ENCODE peak calls at places on chromosomes 11 and 22, in seven cellular contexts. B, U, J, M, X, F and S are unnamed samples.
A peak's percentile ranks its signal among the peaks of the same experiment; 100 is the strongest.

GRCh38 chr11:103961010-103961409 is 75.4 kb upstream of the DDI1 start:
- DNase-seq in B (no peak), M (no peak), J (no peak), U (peak; percentile 19), F (peak; percentile 32), X (no peak), S (no peak)

GRCh38 chr11:63888170-63889086 is 28.5 kb downstream of the RCOR2 start:
- DNase-seq in U (no peak), M (peak; percentile 29), J (peak; percentile 85), B (peak; percentile 77), X (no peak), F (peak; percentile 79), S (no peak)

GRCh38 chr22:38262051-38262795 is 10.6 kb downstream of the TMEM184B start:
- DNase-seq in F (no peak), J (peak; percentile 85), B (peak; percentile 73), U (no peak), X (peak; percentile 63), M (no peak), S (no peak)

GRCh38 chr11:71311176-71311925 is 59.0 kb upstream of the SHANK2 start:
- DNase-seq in F (no peak), X (peak; percentile 10), M (no peak), B (no peak), U (no peak), J (peak; percentile 11), S (peak; percentile 22)

GRCh38 chr11:8719260-8720190 is 36.9 kb downstream of the RPL27A start:
- DNase-seq in U (peak; percentile 80), J (peak; percentile 65), B (no peak), F (peak; percentile 86), X (no peak), M (peak; percentile 41), S (no peak)

GRCh38 chr11:12117200-12117995 is 7.0 kb downstream of the MICAL2 start:
- DNase-seq in X (no peak), F (peak; percentile 56), M (no peak), B (no peak), U (no peak), J (peak; percentile 23), S (no peak)

GRCh38 chr11:93059074-93059957 is 89.9 kb downstream of the MTNR1B start:
- DNase-seq in U (no peak), J (no peak), M (no peak), B (no peak), X (no peak), F (peak; percentile 62), S (no peak)

GRCh38 chr11:110362916-110363574 is 66.6 kb upstream of the RDX start:
- DNase-seq in J (no peak), B (no peak), F (peak; percentile 54), X (peak; percentile 58), M (no peak), U (no peak), S (no peak)

GRCh38 chr11:13140028-13140870 is 131.1 kb downstream of the RASSF10 start:
- DNase-seq in M (no peak), U (peak; percentile 81), X (no peak), J (no peak), F (no peak), B (peak; percentile 3), S (no peak)

GRCh38 chr11:13857828-13858227 is 104.7 kb upstream of the SPON1 start:
- DNase-seq in J (no peak), M (no peak), U (no peak), X (no peak), B (no peak), F (no peak), S (no peak)

GRCh38 chr22:44340271-44341239 is 27.8 kb upstream of the SHISAL1 start:
- DNase-seq in U (no peak), X (peak; percentile 31), M (no peak), B (no peak), J (no peak), F (no peak), S (no peak)

GRCh38 chr22:36378080-36378788 is 9.5 kb downstream of the MYH9 start:
- DNase-seq in J (no peak), U (no peak), B (no peak), X (no peak), M (no peak), F (no peak), S (no peak)

GRCh38 chr11:122308286-122308685 is 192.3 kb upstream of the BLID start:
- DNase-seq in J (no peak), F (no peak), U (no peak), M (no peak), X (no peak), B (no peak), S (no peak)

GRCh38 chr11:91998466-91998865 is 226.2 kb upstream of the FAT3 start:
- DNase-seq in F (no peak), U (no peak), J (no peak), B (no peak), M (no peak), X (no peak), S (no peak)

GRCh38 chr11:26323837-26324236 is 8.1 kb upstream of the ANO3 start:
- DNase-seq in B (no peak), J (no peak), M (no peak), X (no peak), F (no peak), U (no peak), S (no peak)

GRCh38 chr22:22521631-22522030 is 1.6 kb upstream of the ZNF280A start:
- DNase-seq in M (no peak), B (no peak), F (no peak), X (no peak), U (no peak), J (no peak), S (no peak)

GRCh38 chr11:3026803-3027202 is 30.4 kb downstream of the CARS1 start:
- DNase-seq in X (no peak), F (no peak), J (no peak), M (no peak), U (no peak), B (no peak), S (no peak)

GRCh38 chr11:67668191-67668551 is 6.3 kb downstream of the ALDH3B2 start:
- DNase-seq in F (no peak), B (no peak), U (no peak), J (no peak), M (no peak), X (no peak), S (no peak)

GRCh38 chr11:96228472-96228871 is 114.5 kb downstream of the MAML2 start:
- DNase-seq in U (no peak), B (no peak), F (peak; percentile 96), M (peak; percentile 66), J (peak; percentile 88), X (no peak), S (peak; percentile 69)

GRCh38 chr11:130999086-130999485 is 82.8 kb upstream of the SNX19 start:
- DNase-seq in J (no peak), X (no peak), U (no peak), F (peak; percentile 65), B (no peak), M (no peak), S (no peak)

GRCh38 chr22:49599691-49600451 is 227.8 kb downstream of the BRD1 start:
- DNase-seq in U (no peak), X (no peak), F (no peak), J (no peak), M (no peak), B (no peak), S (no peak)

GRCh38 chr11:35909866-35910265 is 34.0 kb upstream of the LDLRAD3 start:
- DNase-seq in B (no peak), M (no peak), F (no peak), U (no peak), X (no peak), J (no peak), S (no peak)

GRCh38 chr11:112513417-112513816 is 252.8 kb upstream of the PLET1 start:
- DNase-seq in J (no peak), M (no peak), U (no peak), F (no peak), B (no peak), X (no peak), S (no peak)

GRCh38 chr11:124329787-124330478 is 9.9 kb upstream of the OR8D2 start:
- DNase-seq in X (no peak), M (no peak), J (no peak), F (peak; percentile 47), B (no peak), U (no peak), S (no peak)

GRCh38 chr11:31676280-31676982 is 134.7 kb downstream of the PAX6 start:
- DNase-seq in M (no peak), J (no peak), X (no peak), U (no peak), B (no peak), F (peak; percentile 50), S (no peak)

GRCh38 chr22:43136801-43137200 is 6.4 kb downstream of the MCAT start:
- DNase-seq in F (no peak), M (no peak), U (no peak), X (no peak), B (no peak), J (no peak), S (no peak)

GRCh38 chr22:43133401-43133800 is 9.8 kb downstream of the MCAT start:
- DNase-seq in U (no peak), F (no peak), M (no peak), X (no peak), B (no peak), J (no peak), S (no peak)

GRCh38 chr22:43135565-43135964 is 7.6 kb downstream of the MCAT start:
- DNase-seq in X (no peak), B (no peak), U (no peak), M (no peak), F (no peak), J (no peak), S (no peak)

GRCh38 chr22:43134553-43134952 is 8.6 kb downstream of the MCAT start:
- DNase-seq in B (no peak), U (no peak), X (no peak), F (no peak), J (no peak), M (no peak), S (no peak)

GRCh38 chr22:43136255-43136654 is 6.9 kb downstream of the MCAT start:
- DNase-seq in M (no peak), U (peak; percentile 65), X (no peak), F (peak; percentile 55), B (peak; percentile 61), J (no peak), S (peak; percentile 56)
- TF ChIP-seq CTCF in M (peak; percentile 27), U (peak; percentile 47), X (peak; percentile 54), F (peak; percentile 79), B (peak; percentile 70), J (no peak), S (peak; percentile 47)

GRCh38 chr11:134270250-134270714 is 5.9 kb upstream of the GLB1L3 start:
- DNase-seq in U (peak; percentile 31), F (no peak), X (no peak), J (no peak), M (no peak), B (peak; percentile 19), S (no peak)
- TF ChIP-seq CTCF in U (no peak), F (peak; percentile 16), X (no peak), J (no peak), M (no peak), B (no peak), S (peak; percentile 17)

GRCh38 chr11:7690648-7691047 is 15.6 kb downstream of the OVCH2 start:
- DNase-seq in J (no peak), X (no peak), M (no peak), F (no peak), U (no peak), B (no peak), S (no peak)
- TF ChIP-seq CTCF in J (no peak), X (peak; percentile 65), M (peak; percentile 19), F (no peak), U (no peak), B (no peak), S (no peak)

DNA sequence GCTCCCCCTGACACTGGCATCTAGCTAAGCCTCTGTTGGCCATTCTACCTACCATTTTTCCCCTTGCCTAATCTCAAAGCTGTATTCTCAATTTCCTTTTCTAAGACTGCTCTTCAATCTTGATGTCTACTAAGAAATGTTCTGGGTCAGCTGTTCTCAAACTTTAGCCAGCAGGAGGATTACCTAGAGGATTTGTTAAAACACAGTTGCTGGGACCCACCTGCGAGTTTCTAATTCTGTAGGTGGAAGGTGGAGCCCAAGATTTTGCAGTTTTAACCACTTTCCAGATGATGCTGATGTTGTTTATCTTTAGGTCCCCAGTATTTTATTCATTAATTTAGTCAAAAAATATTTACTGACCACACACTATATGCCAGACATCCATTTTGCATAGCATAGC is 9.3 kb upstream of the ARHGAP42 start:
- DNase-seq in U (no peak), F (no peak), J (no peak), X (no peak), B (no peak), M (no peak), S (no peak)
- TF ChIP-seq CTCF in U (no peak), F (no peak), J (no peak), X (no peak), B (no peak), M (no peak), S (no peak)